ENCODE peak calls at places on chromosomes 7 and 10, in six cellular contexts. Z is CD8-positive, alpha-beta memory T cell; I is activated CD4-positive, alpha-beta T cell treated with anti-CD3 and anti-CD28 coated beads, Interleukin-2, amount 50 U/mL, for 1 hour; C is GM12865; R is stimulated activated CD8-positive, alpha-beta memory T cell treated with anti-CD3 and anti-CD28 coated beads, Interleukin-12 subunit alpha, Interleukin-12 subunit beta, amount 100 ng/mL, for 4 hours; H is neural progenitor cell. Y is an unnamed sample.

GRCh38 chr7:111010833-111011232 is 80.1 kb upstream of the LRRN3 start:
- DNase-seq in Z (no peak), I (no peak), C (no peak), R (no peak), H (no peak), Y (no peak)

GRCh38 chr7:75639071-75639892 is 99.5 kb downstream of the HIP1 start:
- DNase-seq in Z (peak; percentile 53), I (peak; percentile 19), C (peak; percentile 51), R (no peak), H (peak; percentile 93), Y (peak; percentile 21)

GRCh38 chr10:126599949-126600627 is 70.4 kb downstream of the C10orf90 start:
- DNase-seq in Z (no peak), I (no peak), C (no peak), R (no peak), H (peak; percentile 21), Y (no peak)

GRCh38 chr10:75469018-75469616 is 37.7 kb downstream of the LRMDA start:
- DNase-seq in Z (no peak), I (no peak), C (no peak), R (no peak), H (no peak), Y (peak; percentile 100)

GRCh38 chr10:59432207-59432900 is 70.0 kb upstream of the FAM13C start:
- DNase-seq in Z (no peak), I (no peak), C (no peak), R (no peak), H (no peak), Y (peak; percentile 99)

GRCh38 chr7:146136357-146136875 is 19.8 kb downstream of the CNTNAP2 start:
- DNase-seq in Z (no peak), I (no peak), C (no peak), R (no peak), H (no peak), Y (no peak)

GRCh38 chr7:111094387-111094786 is 3.5 kb downstream of the LRRN3 start:
- DNase-seq in Z (no peak), I (no peak), C (no peak), R (no peak), H (no peak), Y (no peak)

GRCh38 chr7:55073051-55073511 is 54.3 kb downstream of the EGFR start:
- DNase-seq in Z (no peak), I (no peak), C (peak; percentile 88), R (no peak), H (no peak), Y (peak; percentile 32)

GRCh38 chr7:2201686-2202360 is 30.9 kb downstream of the MAD1L1 start:
- DNase-seq in Z (no peak), I (no peak), C (no peak), R (no peak), H (no peak), Y (no peak)

GRCh38 chr7:112448376-112448775 is 1.9 kb upstream of the IFRD1 start:
- DNase-seq in Z (no peak), I (no peak), C (no peak), R (no peak), H (no peak), Y (no peak)

GRCh38 chr7:140631602-140632001 is 9.0 kb downstream of the DENND2A start:
- DNase-seq in Z (no peak), I (no peak), C (no peak), R (no peak), H (no peak), Y (no peak)

GRCh38 chr10:60140681-60141632 is 234.6 kb upstream of the CCDC6 start:
- DNase-seq in Z (no peak), I (no peak), C (no peak), R (no peak), H (peak; percentile 79), Y (peak; percentile 81)

GRCh38 chr7:84876036-84876821 is 310.6 kb downstream of the SEMA3D start:
- DNase-seq in Z (no peak), I (no peak), C (no peak), R (no peak), H (no peak), Y (no peak)

GRCh38 chr7:40057292-40057691 is 77.1 kb downstream of the MPLKIP start:
- DNase-seq in Z (no peak), I (no peak), C (no peak), R (no peak), H (no peak), Y (no peak)

GRCh38 chr10:112375721-112376577 is 2.0 kb downstream of the ACSL5 start:
- DNase-seq in Z (peak; percentile 69), I (peak; percentile 27), C (peak; percentile 87), R (peak; percentile 14), H (no peak), Y (peak; percentile 45)

GRCh38 chr7:128099204-128099671 is 68.0 kb upstream of the LRRC4 start:
- DNase-seq in Z (no peak), I (no peak), C (no peak), R (no peak), H (no peak), Y (peak; percentile 29)

GRCh38 chr10:70512149-70512611 is 33.6 kb downstream of the PALD1 start:
- DNase-seq in Z (no peak), I (no peak), C (no peak), R (no peak), H (peak; percentile 23), Y (no peak)

GRCh38 chr7:71695189-71695588 is 563.2 kb downstream of the GALNT17 start:
- DNase-seq in Z (no peak), I (no peak), C (no peak), R (no peak), H (no peak), Y (no peak)

GRCh38 chr10:7662522-7662921 is 4.2 kb downstream of the ITIH5 start:
- DNase-seq in Z (no peak), I (no peak), C (no peak), R (no peak), H (no peak), Y (no peak)

GRCh38 chr10:104333037-104333727 is 5.1 kb downstream of the ITPRIP start:
- DNase-seq in Z (peak; percentile 88), I (peak; percentile 69), C (no peak), R (peak; percentile 64), H (no peak), Y (no peak)

GRCh38 chr7:124764071-124764846 is 1.3 kb downstream of the GPR37 start:
- DNase-seq in Z (no peak), I (no peak), C (no peak), R (no peak), H (peak; percentile 26), Y (peak; percentile 14)

GRCh38 chr7:28400838-28401360 is 11.4 kb upstream of the CREB5 start:
- DNase-seq in Z (no peak), I (no peak), C (no peak), R (no peak), H (no peak), Y (no peak)

GRCh38 chr10:133139561-133140065 is 20.4 kb upstream of the KNDC1 start:
- DNase-seq in Z (no peak), I (no peak), C (no peak), R (no peak), H (peak; percentile 37), Y (no peak)

GRCh38 chr10:57716884-57717283 is 550.8 kb downstream of the IPMK start:
- DNase-seq in Z (no peak), I (no peak), C (no peak), R (no peak), H (peak; percentile 7), Y (peak; percentile 78)

GRCh38 chr10:70232155-70232858 is 922 bp downstream of the PPA1 start:
- DNase-seq in Z (peak; percentile 55), I (peak; percentile 9), C (peak; percentile 42), R (peak; percentile 28), H (peak; percentile 60), Y (peak; percentile 93)

GRCh38 chr10:89082086-89082485 is 91.5 kb downstream of the FAS start:
- DNase-seq in Z (no peak), I (no peak), C (no peak), R (no peak), H (no peak), Y (no peak)

GRCh38 chr10:17961551-17962422 is 10.1 kb downstream of the SLC39A12 start:
- DNase-seq in Z (no peak), I (no peak), C (no peak), R (no peak), H (no peak), Y (peak; percentile 29)

GRCh38 chr7:25965405-25966123 is 186.4 kb upstream of the NFE2L3 start:
- DNase-seq in Z (no peak), I (no peak), C (peak; percentile 40), R (no peak), H (no peak), Y (peak; percentile 64)

GRCh38 chr10:59360605-59361515 is 1.5 kb downstream of the FAM13C start:
- DNase-seq in Z (no peak), I (no peak), C (no peak), R (no peak), H (peak; percentile 8), Y (no peak)

Y was measured in PC-3.